ENCODE peak calls at places on chromosome 22, in five cellular contexts. W, B, G, R and K are unnamed samples. For H3K4me1, H3K9me3 and H3K27me3, the result is how much of the 10 kb centered on the place peaks cover.

GRCh38 chr22:48140261-48140660 is 1377.8 kb downstream of the TBC1D22A start:
- DNase-seq in W (no peak), B (no peak), G (no peak), R (no peak), K (no peak)

GRCh38 chr22:50697667-50698506 is 25.3 kb downstream of the SHANK3 start:
- DNase-seq in W (no peak), B (no peak), G (no peak), R (no peak), K (no peak)

GRCh38 chr22:47665151-47665550 is 902.7 kb downstream of the TBC1D22A start:
- DNase-seq in W (no peak), B (no peak), G (no peak), R (no peak), K (no peak)

GRCh38 chr22:41821449-41822030 is 11.4 kb upstream of the SREBF2 start:
- DNase-seq in W (no peak), B (no peak), G (no peak), R (no peak), K (no peak)

GRCh38 chr22:44755956-44756361 is 3.6 kb downstream of the ARHGAP8 start:
- DNase-seq in W (no peak), B (no peak), G (no peak), R (no peak), K (peak)

GRCh38 chr22:29700949-29701927 is 18.6 kb upstream of the CABP7 start:
- DNase-seq in W (no peak), B (no peak), G (peak), R (peak), K (peak)

GRCh38 chr22:17772963-17773605 is 1.2 kb downstream of the BID start:
- DNase-seq in W (no peak), B (no peak), G (peak), R (no peak), K (peak)

GRCh38 chr22:31089101-31090100 is 8.3 kb downstream of the SMTN start:
- DNase-seq in W (no peak), B (no peak), G (peak), R (peak), K (no peak)

GRCh38 chr22:27686534-27686933 is 115.0 kb downstream of the MN1 start:
- DNase-seq in W (no peak), B (no peak), G (peak), R (no peak), K (peak)

GRCh38 chr22:50074551-50075042 is 10.6 kb downstream of the MLC1 start:
- DNase-seq in W (no peak), B (no peak), G (no peak), R (no peak), K (no peak)

GRCh38 chr22:43988116-43988817 is 33.0 kb downstream of the SAMM50 start:
- DNase-seq in W (no peak), B (no peak), G (no peak), R (no peak), K (no peak)

GRCh38 chr22:32271389-32271788 is 16.2 kb upstream of the SLC5A4 start:
- DNase-seq in W (no peak), B (no peak), G (no peak), R (no peak), K (no peak)

DNA sequence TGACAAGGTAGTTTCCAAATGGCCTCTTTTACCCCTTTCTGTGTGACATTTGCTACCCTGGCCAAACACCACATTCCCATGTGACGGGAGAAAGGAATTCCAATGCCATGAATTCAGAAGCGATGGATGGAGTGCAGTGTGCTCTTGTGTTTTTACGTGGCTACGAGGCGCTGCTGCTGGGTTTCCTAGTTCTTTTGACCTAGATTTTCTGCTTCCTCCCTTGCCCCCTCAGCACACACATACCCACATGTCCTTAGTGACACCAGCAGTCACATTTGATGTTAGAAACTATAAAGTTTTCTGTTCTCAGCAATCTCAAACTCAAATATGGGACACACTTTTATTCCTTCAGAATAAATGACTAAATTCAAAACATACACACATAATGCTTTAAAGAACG is 7.8 kb upstream of the TMA7B start:
- DNase-seq in W (no peak), B (no peak), G (no peak), R (no peak), K (no peak)
- H3K4me1 ChIP-seq in W (under half), B (under half), G (under half), R (under half), K (under half)

GRCh38 chr22:22440188-22440587 is 68.4 kb downstream of the ZNF280B start:
- DNase-seq in W (no peak), B (no peak), G (no peak), R (no peak), K (no peak)
- H3K9me3 ChIP-seq in W (under half), B (under half), G (under half), R (under half), K (under half)

GRCh38 chr22:37520754-37521153 is 1.5 kb upstream of the CARD10 start:
- DNase-seq in W (no peak), B (no peak), G (peak), R (no peak), K (no peak)
- H3K27me3 ChIP-seq in W (under half), B (under half), G (under half), R (under half), K (under half)

GRCh38 chr22:33865248-33865647 is 55.0 kb downstream of the LARGE1 start:
- DNase-seq in W (no peak), B (no peak), G (no peak), R (no peak), K (no peak)
- H3K4me1 ChIP-seq in W (under half), B (under half), G (under half), R (under half), K (under half)

DNA sequence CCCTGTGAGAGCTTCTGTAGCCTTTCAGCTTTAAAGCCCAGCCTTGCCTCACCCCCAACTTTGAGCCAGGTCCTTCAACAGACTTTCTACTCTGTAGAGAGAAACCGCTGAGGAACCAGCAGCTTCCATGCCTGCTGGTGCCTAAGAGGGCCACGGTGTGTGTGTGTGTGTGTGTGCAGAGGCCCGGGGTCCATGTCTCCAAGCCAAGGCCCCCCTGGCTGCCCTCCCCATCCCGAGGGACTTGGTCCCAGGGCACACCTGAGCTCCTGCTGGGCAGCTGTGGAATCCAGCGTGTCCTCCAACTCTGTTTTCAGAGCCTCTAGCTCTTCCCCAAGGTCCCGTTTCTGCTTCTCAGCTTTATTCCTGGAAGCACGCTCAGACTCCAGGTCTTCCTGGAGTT is 42.3 kb downstream of the APOL1 start:
- DNase-seq in W (no peak), B (no peak), G (no peak), R (no peak), K (no peak)
- H3K9me3 ChIP-seq in W (under half), B (under half), G (under half), R (under half), K (under half)

DNA sequence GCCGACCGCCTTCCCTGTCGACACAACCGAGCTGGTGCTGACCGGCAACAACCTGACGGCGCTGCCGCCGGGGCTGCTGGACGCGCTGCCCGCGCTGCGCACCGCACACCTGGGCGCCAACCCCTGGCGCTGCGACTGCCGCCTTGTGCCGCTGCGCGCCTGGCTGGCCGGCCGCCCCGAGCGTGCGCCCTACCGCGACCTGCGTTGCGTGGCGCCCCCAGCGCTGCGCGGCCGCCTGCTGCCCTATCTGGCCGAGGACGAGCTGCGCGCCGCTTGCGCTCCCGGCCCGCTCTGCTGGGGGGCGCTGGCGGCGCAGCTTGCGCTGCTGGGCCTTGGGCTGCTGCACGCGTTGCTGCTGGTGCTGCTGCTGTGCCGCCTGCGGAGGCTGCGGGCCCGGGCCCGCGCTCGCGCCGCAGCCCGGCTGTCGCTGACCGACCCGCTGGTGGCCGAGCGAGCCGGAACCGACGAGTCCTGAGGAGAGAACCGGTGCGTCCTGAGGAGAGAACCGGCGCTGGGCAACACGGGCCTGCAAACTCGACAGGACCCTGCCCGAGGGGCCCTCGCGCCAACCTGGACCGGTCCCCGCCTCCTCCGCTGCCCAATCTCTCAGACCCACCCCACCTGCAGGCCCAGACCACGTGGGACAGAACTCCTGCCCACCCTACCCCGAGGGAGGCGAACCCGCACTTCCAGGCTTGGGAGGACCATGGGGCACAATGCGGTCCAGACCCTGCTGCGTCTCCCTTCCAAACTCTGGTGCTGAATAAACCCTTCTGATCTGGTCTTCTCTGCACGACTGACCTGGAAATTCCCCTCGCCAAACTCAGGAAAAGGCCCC is 870 bp downstream of the GP1BB start:
- DNase-seq in W (peak), B (no peak), G (peak), R (peak), K (peak)
- H3K27me3 ChIP-seq in W (half or more), B (half or more), G (under half), R (under half), K (under half)